ENCODE peak calls at places on chromosomes 11 and 22, in six cellular contexts. R, U, H, E, D and Y are unnamed samples.

GRCh38 chr11:86873573-86874083 is 73.3 kb downstream of the PRSS23 start:
- DNase-seq in R (no peak), U (no peak), H (no peak), E (no peak), D (no peak), Y (no peak)

GRCh38 chr11:119404872-119405271 is 18.1 kb downstream of the THY1 start:
- DNase-seq in R (no peak), U (no peak), H (no peak), E (no peak), D (no peak), Y (no peak)

GRCh38 chr11:67056640-67057409 is at the start of gene RHOD:
- DNase-seq in R (no peak), U (no peak), H (no peak), E (no peak), D (no peak), Y (no peak)

GRCh38 chr11:39385911-39386310 is 2073.5 kb downstream of the LRRC4C start:
- DNase-seq in R (no peak), U (no peak), H (no peak), E (no peak), D (no peak), Y (no peak)

GRCh38 chr22:29096736-29097669 is 24.2 kb downstream of the KREMEN1 start:
- DNase-seq in R (no peak), U (no peak), H (peak), E (peak), D (no peak), Y (no peak)

GRCh38 chr11:31699066-31699465 is 112.1 kb downstream of the PAX6 start:
- DNase-seq in R (no peak), U (no peak), H (no peak), E (no peak), D (no peak), Y (no peak)

GRCh38 chr11:2451916-2452694 is 7.3 kb downstream of the KCNQ1 start:
- DNase-seq in R (peak), U (no peak), H (no peak), E (no peak), D (no peak), Y (no peak)

GRCh38 chr11:121236115-121237001 is 56.2 kb upstream of the SC5D start:
- DNase-seq in R (no peak), U (peak), H (no peak), E (no peak), D (no peak), Y (no peak)

GRCh38 chr11:124669193-124669592 is 4.3 kb downstream of the SIAE start:
- DNase-seq in R (peak), U (no peak), H (peak), E (peak), D (peak), Y (peak)

GRCh38 chr22:46909237-46910030 is 147.0 kb downstream of the TBC1D22A start:
- DNase-seq in R (no peak), U (no peak), H (no peak), E (no peak), D (no peak), Y (no peak)

GRCh38 chr22:19419464-19420178 is 11.9 kb downstream of the HIRA start:
- DNase-seq in R (no peak), U (peak), H (no peak), E (peak), D (no peak), Y (no peak)

GRCh38 chr11:123640677-123641494 is 13.5 kb downstream of the SCN3B start:
- DNase-seq in R (peak), U (no peak), H (peak), E (peak), D (no peak), Y (peak)

GRCh38 chr11:125593113-125593761 is 585 bp downstream of the STT3A start:
- DNase-seq in R (no peak), U (no peak), H (peak), E (peak), D (peak), Y (peak)

GRCh38 chr11:63889344-63889743 is 27.6 kb downstream of the RCOR2 start:
- DNase-seq in R (no peak), U (no peak), H (no peak), E (no peak), D (no peak), Y (no peak)

GRCh38 chr11:15371533-15371932 is 256.8 kb downstream of the INSC start:
- DNase-seq in R (no peak), U (no peak), H (no peak), E (no peak), D (no peak), Y (no peak)

GRCh38 chr22:45996241-45997076 is 19.5 kb upstream of the WNT7B start:
- DNase-seq in R (no peak), U (no peak), H (no peak), E (no peak), D (no peak), Y (no peak)

GRCh38 chr11:128282053-128282452 is 305.3 kb downstream of the ETS1 start:
- DNase-seq in R (no peak), U (no peak), H (no peak), E (no peak), D (no peak), Y (no peak)

GRCh38 chr22:37357471-37357870 is 69.8 kb downstream of the ELFN2 start:
- DNase-seq in R (no peak), U (no peak), H (no peak), E (no peak), D (no peak), Y (no peak)

GRCh38 chr11:67613960-67614715 is 7.4 kb downstream of the NDUFV1 start:
- DNase-seq in R (peak), U (peak), H (no peak), E (peak), D (peak), Y (no peak)

GRCh38 chr22:32409977-32410376 is 2.1 kb downstream of the RTCB start:
- DNase-seq in R (no peak), U (no peak), H (no peak), E (no peak), D (no peak), Y (no peak)

GRCh38 chr11:3802016-3802790 is 4.8 kb upstream of the NUP98 start:
- DNase-seq in R (no peak), U (no peak), H (no peak), E (no peak), D (no peak), Y (no peak)

GRCh38 chr22:26418620-26419019 is 10.4 kb upstream of the ASPHD2 start:
- DNase-seq in R (no peak), U (no peak), H (no peak), E (no peak), D (no peak), Y (no peak)

GRCh38 chr22:25172153-25172552 is 27.5 kb upstream of the CRYBB3 start:
- DNase-seq in R (peak), U (no peak), H (peak), E (no peak), D (peak), Y (no peak)

GRCh38 chr11:126890561-126890960 is 110.0 kb downstream of the KIRREL3 start:
- DNase-seq in R (no peak), U (no peak), H (no peak), E (peak), D (no peak), Y (no peak)

GRCh38 chr11:8258771-8259170 is 4.9 kb downstream of the LMO1 start:
- DNase-seq in R (no peak), U (no peak), H (no peak), E (no peak), D (no peak), Y (no peak)

GRCh38 chr11:10592331-10592730 is 23.9 kb upstream of the LYVE1 start:
- DNase-seq in R (no peak), U (no peak), H (no peak), E (no peak), D (peak), Y (no peak)

GRCh38 chr11:73275381-73275750 is 3.2 kb downstream of the P2RY6 start:
- DNase-seq in R (no peak), U (no peak), H (no peak), E (no peak), D (no peak), Y (no peak)

GRCh38 chr11:100759856-100760255 is 72.8 kb downstream of the ARHGAP42 start:
- DNase-seq in R (no peak), U (no peak), H (no peak), E (no peak), D (no peak), Y (no peak)

GRCh38 chr11:27055065-27055682 is 14.6 kb downstream of the BBOX1 start:
- DNase-seq in R (no peak), U (no peak), H (peak), E (no peak), D (no peak), Y (no peak)

GRCh38 chr11:820655-821512 is 2.2 kb downstream of the PNPLA2 start:
- DNase-seq in R (no peak), U (no peak), H (peak), E (no peak), D (no peak), Y (no peak)

GRCh38 chr11:43327987-43328386 is 16.2 kb downstream of the API5 start:
- DNase-seq in R (no peak), U (no peak), H (peak), E (peak), D (no peak), Y (peak)

GRCh38 chr11:12377824-12378593 is 638 bp downstream of the PARVA start:
- DNase-seq in R (peak), U (no peak), H (peak), E (no peak), D (peak), Y (peak)

GRCh38 chr11:118604566-118604965 is 2.8 kb upstream of the PHLDB1 start:
- DNase-seq in R (no peak), U (no peak), H (no peak), E (peak), D (no peak), Y (no peak)

GRCh38 chr11:33734441-33735165 is 1.6 kb downstream of the CD59 start:
- DNase-seq in R (no peak), U (no peak), H (no peak), E (peak), D (no peak), Y (no peak)

GRCh38 chr11:43515090-43515489 is 156.4 kb downstream of the TTC17 start:
- DNase-seq in R (peak), U (no peak), H (peak), E (peak), D (no peak), Y (no peak)

GRCh38 chr11:35594680-35595079 is 23.6 kb upstream of the FJX1 start:
- DNase-seq in R (no peak), U (no peak), H (no peak), E (no peak), D (no peak), Y (no peak)

GRCh38 chr11:68345776-68346728 is 33.7 kb downstream of the LRP5 start:
- DNase-seq in R (no peak), U (no peak), H (no peak), E (no peak), D (no peak), Y (no peak)

GRCh38 chr11:33307984-33308383 is 50.8 kb downstream of the HIPK3 start:
- DNase-seq in R (peak), U (no peak), H (no peak), E (no peak), D (no peak), Y (no peak)

GRCh38 chr11:118342503-118343161 is at the start of gene CD3D:
- DNase-seq in R (no peak), U (no peak), H (peak), E (peak), D (no peak), Y (no peak)

GRCh38 chr11:94007906-94008305 is 13.2 kb upstream of the HEPHL1 start:
- DNase-seq in R (no peak), U (no peak), H (no peak), E (no peak), D (no peak), Y (no peak)

DNA sequence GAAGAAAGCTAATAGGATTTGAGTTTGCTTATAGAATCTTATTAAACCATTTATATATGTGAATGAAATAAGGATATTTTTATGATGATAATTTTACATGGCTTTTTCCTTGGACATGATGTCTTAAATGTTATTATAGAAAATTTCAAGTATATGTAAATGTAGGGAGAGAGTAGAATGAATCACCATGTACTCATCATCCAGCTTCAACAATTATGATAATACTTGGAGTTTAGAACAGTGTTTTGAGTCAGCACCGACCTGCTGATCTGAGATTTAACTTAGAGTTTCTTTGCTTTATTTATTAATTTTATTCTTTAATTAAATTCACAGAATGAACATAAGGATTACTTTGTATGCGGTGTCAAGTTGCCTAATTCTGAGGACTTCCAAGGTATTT is 193.5 kb downstream of the UVRAG start:
- DNase-seq in R (no peak), U (no peak), H (no peak), E (no peak), D (no peak), Y (no peak)
- H3K4me3 ChIP-seq in R (no peak), U (no peak), H (no peak), E (no peak), D (no peak), Y (no peak)

DNA sequence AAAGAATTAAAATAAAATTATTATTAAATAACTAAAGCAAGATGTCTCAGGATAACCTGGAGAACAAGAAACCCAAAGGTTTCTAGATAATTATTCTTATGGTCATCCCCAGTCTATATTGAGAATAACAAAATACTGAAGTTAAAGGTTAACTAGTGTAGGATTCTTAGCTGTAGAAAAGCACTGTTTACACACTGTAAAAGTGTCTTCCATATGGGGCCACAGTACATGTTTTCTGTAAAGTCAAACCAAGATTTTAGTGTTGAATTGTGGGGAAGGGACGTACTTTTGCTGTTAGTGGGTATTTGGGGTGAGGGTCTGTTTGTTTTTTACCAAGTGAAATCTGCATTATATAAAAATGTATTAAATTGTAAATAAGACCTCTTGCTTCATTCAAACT is 47.5 kb upstream of the SOX6 start:
- DNase-seq in R (no peak), U (no peak), H (peak), E (no peak), D (no peak), Y (no peak)
- TF ChIP-seq REST in R (no peak), U (no peak), H (no peak), E (no peak), D (no peak), Y (no peak)

GRCh38 chr22:43669190-43669589 is 142.9 kb downstream of the EFCAB6 start:
- DNase-seq in R (no peak), U (no peak), H (no peak), E (no peak), D (no peak), Y (no peak)

GRCh38 chr22:43667658-43668057 is 144.4 kb downstream of the EFCAB6 start:
- DNase-seq in R (no peak), U (no peak), H (no peak), E (no peak), D (no peak), Y (no peak)

GRCh38 chr22:43666511-43666910 is 145.6 kb downstream of the EFCAB6 start:
- DNase-seq in R (no peak), U (no peak), H (no peak), E (no peak), D (no peak), Y (no peak)

DNA sequence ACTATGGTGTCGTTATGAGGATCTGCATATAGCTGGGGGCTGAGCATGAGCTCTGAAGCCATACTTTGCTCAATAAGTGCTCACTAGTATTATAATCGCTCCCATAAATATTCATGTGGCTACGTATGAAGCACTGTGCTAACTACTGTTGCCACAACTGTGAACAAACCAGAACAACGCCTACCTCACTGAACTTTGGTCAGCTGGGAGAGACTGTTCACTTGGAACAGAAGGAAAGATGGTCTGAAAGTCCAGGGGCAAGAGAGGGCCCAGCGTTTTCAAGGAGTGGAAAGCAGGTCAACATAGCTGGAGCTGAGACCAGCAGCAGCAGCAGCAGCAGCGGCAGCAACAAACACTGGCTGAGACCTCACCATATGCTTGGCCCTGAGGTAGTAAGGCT is 141.6 kb downstream of the EFCAB6 start:
- DNase-seq in R (no peak), U (no peak), H (no peak), E (no peak), D (no peak), Y (no peak)
- TF ChIP-seq SIN3A in R (no peak), U (no peak), H (no peak), E (no peak), D (no peak), Y (no peak)

GRCh38 chr11:130371004-130371590 is 56.4 kb upstream of the ZBTB44 start:
- DNase-seq in R (no peak), U (no peak), H (no peak), E (peak), D (no peak), Y (no peak)

GRCh38 chr11:130369141-130369691 is 54.5 kb upstream of the ZBTB44 start:
- DNase-seq in R (no peak), U (no peak), H (no peak), E (no peak), D (no peak), Y (no peak)

DNA sequence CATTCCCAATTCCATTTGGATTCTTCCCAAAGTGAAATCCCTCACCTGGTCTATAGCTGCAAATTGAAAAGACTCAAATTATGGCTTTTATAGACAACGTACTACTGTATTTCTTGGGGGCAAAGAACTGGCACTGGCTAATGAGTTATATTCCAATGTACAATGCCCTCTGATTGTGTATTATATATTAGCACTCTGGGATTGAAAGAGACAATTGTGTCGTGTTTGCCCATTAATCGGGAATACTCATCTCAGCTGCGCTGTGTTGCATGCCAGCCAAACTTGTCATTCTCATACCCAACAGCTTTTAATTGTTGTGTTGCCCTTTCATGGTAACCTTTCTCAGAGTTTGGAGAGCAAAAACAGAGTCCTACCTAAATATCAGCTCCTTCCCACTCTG is 55.0 kb upstream of the ZBTB44 start:
- DNase-seq in R (no peak), U (no peak), H (no peak), E (no peak), D (no peak), Y (no peak)
- H3K4me3 ChIP-seq in R (no peak), U (no peak), H (no peak), E (no peak), D (no peak), Y (no peak)